ENCODE peak calls at places on chromosomes 2 and 18, in six cellular contexts. A is heart right ventricle, Q is astrocyte of the spinal cord, I is astrocyte, O is hepatocyte, R is stomach. W is an unnamed sample.
A peak's percentile ranks its signal among the peaks of the same experiment; 100 is the strongest.

GRCh38 chr18:36762074-36762473 is 66.7 kb downstream of the TPGS2 start:
- DNase-seq in A (no peak), Q (peak; percentile 57), I (peak; percentile 68), O (no peak), R (no peak), W (no peak)

GRCh38 chr2:3780477-3781402 is 77.4 kb downstream of the DCDC2C start:
- DNase-seq in A (peak; percentile 54), Q (peak; percentile 28), I (no peak), O (peak; percentile 74), R (peak; percentile 67), W (peak; percentile 21)

GRCh38 chr2:30148850-30149249 is 2.0 kb downstream of the YPEL5 start:
- DNase-seq in A (no peak), Q (no peak), I (no peak), O (no peak), R (no peak), W (no peak)

GRCh38 chr2:236607471-236608307 is 38.1 kb downstream of the ACKR3 start:
- DNase-seq in A (no peak), Q (peak; percentile 68), I (peak; percentile 94), O (peak; percentile 19), R (no peak), W (peak; percentile 61)

GRCh38 chr2:122263746-122264145 is 508.3 kb downstream of the TSN start:
- DNase-seq in A (no peak), Q (no peak), I (no peak), O (no peak), R (no peak), W (no peak)

GRCh38 chr18:59787998-59788875 is 91.0 kb upstream of the CCBE1 start:
- DNase-seq in A (no peak), Q (peak; percentile 76), I (peak; percentile 81), O (peak; percentile 14), R (no peak), W (peak; percentile 67)

GRCh38 chr2:219209236-219209635 is 2.7 kb downstream of the ZFAND2B start:
- DNase-seq in A (no peak), Q (no peak), I (no peak), O (no peak), R (no peak), W (no peak)

GRCh38 chr2:1800716-1801388 is 56.5 kb upstream of the PXDN start:
- DNase-seq in A (no peak), Q (no peak), I (no peak), O (no peak), R (no peak), W (no peak)

GRCh38 chr2:234496835-234497591 is at the start of gene ARL4C:
- DNase-seq in A (peak; percentile 77), Q (peak; percentile 84), I (peak; percentile 46), O (peak; percentile 90), R (peak; percentile 71), W (peak; percentile 80)

GRCh38 chr18:36179562-36180334 is 7.5 kb upstream of the MOCOS start:
- DNase-seq in A (peak; percentile 71), Q (peak; percentile 93), I (peak; percentile 85), O (peak; percentile 53), R (peak; percentile 82), W (no peak)

GRCh38 chr2:168211664-168212163 is 35.7 kb downstream of the STK39 start:
- DNase-seq in A (no peak), Q (no peak), I (peak; percentile 49), O (no peak), R (no peak), W (no peak)

GRCh38 chr2:128440666-128441340 is 122.1 kb upstream of the HS6ST1 start:
- DNase-seq in A (no peak), Q (no peak), I (no peak), O (no peak), R (no peak), W (no peak)

GRCh38 chr2:102872388-102872787 is 110.6 kb downstream of the TMEM182 start:
- DNase-seq in A (no peak), Q (no peak), I (no peak), O (no peak), R (no peak), W (peak; percentile 6)

GRCh38 chr2:170123593-170123992 is 54.4 kb upstream of the MYO3B start:
- DNase-seq in A (no peak), Q (peak; percentile 3), I (peak; percentile 30), O (peak; percentile 42), R (no peak), W (peak; percentile 28)

GRCh38 chr2:145906356-145906755 is 1386.4 kb upstream of the ZEB2 start:
- DNase-seq in A (no peak), Q (no peak), I (peak; percentile 43), O (peak; percentile 8), R (no peak), W (peak; percentile 80)

GRCh38 chr2:41934323-41935003 is 113.4 kb upstream of the PKDCC start:
- DNase-seq in A (no peak), Q (peak; percentile 80), I (peak; percentile 85), O (peak; percentile 38), R (no peak), W (no peak)

GRCh38 chr18:23225518-23225917 is 90.2 kb downstream of the CABLES1 start:
- DNase-seq in A (no peak), Q (peak; percentile 95), I (peak; percentile 98), O (peak; percentile 61), R (no peak), W (no peak)

GRCh38 chr2:202034249-202035088 is 814 bp downstream of the FZD7 start:
- DNase-seq in A (peak; percentile 40), Q (peak; percentile 56), I (peak; percentile 31), O (peak; percentile 68), R (no peak), W (peak; percentile 54)

GRCh38 chr18:79071037-79071960 is 2.1 kb downstream of the ATP9B start:
- DNase-seq in A (no peak), Q (no peak), I (no peak), O (no peak), R (no peak), W (peak; percentile 10)
- H3K4me3 ChIP-seq in A (no peak overlapping the region), Q (no peak overlapping the region), I (no peak overlapping the region), O (no peak overlapping the region), R (no peak overlapping the region), W (no peak overlapping the region)

GRCh38 chr2:190648289-190649034 is 421 bp upstream of the NAB1 start:
- DNase-seq in A (peak; percentile 91), Q (peak; percentile 80), I (peak; percentile 81), O (peak; percentile 94), R (peak; percentile 86), W (peak; percentile 89)
- TF ChIP-seq CTCF in A (no peak), Q (no peak), I (no peak), O (no peak), R (no peak), W (no peak)

DNA sequence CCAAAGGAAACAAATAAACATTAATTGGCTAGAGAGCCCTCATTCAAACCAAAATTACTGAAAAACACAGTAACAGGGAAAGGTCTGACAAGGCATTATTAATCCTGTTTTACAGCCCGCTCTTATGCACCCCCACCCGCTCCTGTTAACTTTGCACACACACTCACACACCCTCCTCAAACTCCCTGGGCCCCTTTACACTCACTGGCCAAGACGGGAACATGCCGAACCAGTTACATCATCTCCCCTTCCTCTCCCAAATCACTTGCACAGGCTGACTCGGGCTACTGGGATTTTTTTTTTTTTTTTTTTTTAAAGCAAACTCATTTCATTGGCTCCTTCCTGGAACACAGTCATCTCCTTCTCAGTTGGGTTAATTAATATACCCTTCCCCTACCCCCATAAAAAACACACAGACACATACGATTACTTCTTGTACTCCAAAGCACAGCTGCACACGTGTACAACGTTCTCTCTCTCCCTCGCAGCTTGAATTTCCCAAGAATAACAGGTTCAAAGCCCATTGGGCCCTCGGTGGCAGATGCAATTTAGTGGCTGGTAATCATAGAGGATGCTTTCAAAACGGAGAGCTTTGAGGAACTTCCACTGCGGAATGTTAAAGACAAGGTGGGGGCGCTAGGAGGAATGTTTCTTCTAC is 31.8 kb downstream of the KLF7 start:
- DNase-seq in A (peak; percentile 56), Q (peak; percentile 93), I (peak; percentile 92), O (peak; percentile 47), R (no peak), W (peak; percentile 56)
- H3K4me3 ChIP-seq in A (no peak overlapping the region), Q (no peak overlapping the region), I (peak overlapping the region; percentile 8), O (no peak overlapping the region), R (no peak overlapping the region), W (no peak overlapping the region)

DNA sequence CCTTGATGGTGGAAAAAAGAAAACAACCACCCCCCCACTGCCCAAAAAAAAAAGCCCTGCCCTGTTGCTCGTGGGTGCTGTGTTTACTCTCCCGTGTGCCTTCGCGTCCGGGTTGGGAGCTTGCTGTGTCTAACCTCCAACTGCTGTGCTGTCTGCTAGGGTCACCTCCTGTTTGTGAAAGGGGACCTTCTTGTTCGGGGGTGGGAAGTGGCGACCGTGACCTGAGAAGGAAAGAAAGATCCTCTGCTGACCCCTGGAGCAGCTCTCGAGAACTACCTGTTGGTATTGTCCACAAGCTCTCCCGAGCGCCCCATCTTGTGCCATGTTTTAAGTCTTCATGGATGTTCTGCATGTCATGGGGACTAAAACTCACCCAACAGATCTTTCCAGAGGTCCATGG is 28.0 kb downstream of the MAL start:
- DNase-seq in A (no peak), Q (no peak), I (no peak), O (no peak), R (no peak), W (no peak)
- TF ChIP-seq CTCF in A (peak; percentile 15), Q (no peak), I (no peak), O (no peak), R (no peak), W (peak; percentile 6)

GRCh38 chr2:220417503-220417902 is 790.1 kb downstream of the SLC4A3 start:
- DNase-seq in A (no peak), Q (no peak), I (no peak), O (no peak), R (no peak), W (no peak)
- H3K4me3 ChIP-seq in A (no peak overlapping the region), Q (no peak overlapping the region), I (no peak overlapping the region), O (no peak overlapping the region), R (no peak overlapping the region), W (no peak overlapping the region)

DNA sequence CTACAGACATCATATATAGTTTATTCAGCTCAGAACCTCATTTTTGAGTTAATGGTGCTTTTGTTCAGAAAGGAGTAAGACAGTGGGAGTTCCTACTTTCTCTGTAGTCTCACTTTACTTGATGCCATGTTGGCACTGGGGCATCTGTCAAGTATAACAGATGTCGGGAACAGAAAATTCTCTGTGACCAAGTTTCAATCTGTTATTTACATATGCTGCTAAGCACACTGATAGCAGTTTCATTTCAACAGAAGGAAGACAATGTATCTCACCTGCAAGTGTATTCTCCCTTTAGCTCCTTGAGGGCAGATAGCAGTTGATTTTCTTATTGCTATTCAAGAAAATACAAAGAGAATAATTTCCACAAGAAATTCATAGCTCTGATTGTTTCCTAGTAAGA is 774.0 kb downstream of the METTL4 start:
- DNase-seq in A (no peak), Q (no peak), I (no peak), O (no peak), R (no peak), W (no peak)
- TF ChIP-seq CTCF in A (no peak), Q (no peak), I (no peak), O (no peak), R (no peak), W (no peak)